ENCODE peak calls at places on chromosomes 5 and 9, in ten cellular contexts. One of them, this sample, is unnamed.

GRCh38 chr9:36961568-36962360 is 72.3 kb downstream of the PAX5 start:
- DNase-seq in stimulated activated CD4-positive, alpha-beta T cell treated with anti-CD3 and anti-CD28 coated beads, Interleukin-4, amount 100 ng/mL, for 48 hours: no peak
- DNase-seq in IMR-90: no peak
- DNase-seq in RPMI7951: no peak
- DNase-seq in B cell: no peak
- DNase-seq in SW 1271: no peak
- DNase-seq in amygdala: no peak
- DNase-seq in stimulated activated naive CD8-positive, alpha-beta T cell treated with anti-CD3 and anti-CD28 coated beads, Interleukin-15, amount 100 ng/mL, for 72 hours: no peak
- DNase-seq in astrocyte of the cerebellum: no peak
- DNase-seq in GM23248: peak
- DNase-seq in this sample: no peak

GRCh38 chr9:129482521-129483466 is 138.1 kb downstream of the C9orf50 start:
- DNase-seq in stimulated activated CD4-positive, alpha-beta T cell treated with anti-CD3 and anti-CD28 coated beads, Interleukin-4, amount 100 ng/mL, for 48 hours: no peak
- DNase-seq in IMR-90: peak
- DNase-seq in RPMI7951: peak
- DNase-seq in B cell: peak
- DNase-seq in SW 1271: peak
- DNase-seq in amygdala: peak
- DNase-seq in stimulated activated naive CD8-positive, alpha-beta T cell treated with anti-CD3 and anti-CD28 coated beads, Interleukin-15, amount 100 ng/mL, for 72 hours: peak
- DNase-seq in astrocyte of the cerebellum: peak
- DNase-seq in GM23248: peak
- DNase-seq in this sample: peak

GRCh38 chr5:146091881-146092280 is 13.5 kb downstream of the PLAC8L1 start:
- DNase-seq in stimulated activated CD4-positive, alpha-beta T cell treated with anti-CD3 and anti-CD28 coated beads, Interleukin-4, amount 100 ng/mL, for 48 hours: no peak
- DNase-seq in IMR-90: no peak
- DNase-seq in RPMI7951: no peak
- DNase-seq in B cell: no peak
- DNase-seq in SW 1271: no peak
- DNase-seq in amygdala: peak
- DNase-seq in stimulated activated naive CD8-positive, alpha-beta T cell treated with anti-CD3 and anti-CD28 coated beads, Interleukin-15, amount 100 ng/mL, for 72 hours: no peak
- DNase-seq in astrocyte of the cerebellum: no peak
- DNase-seq in GM23248: peak
- DNase-seq in this sample: no peak

GRCh38 chr5:131996210-131997025 is 15.0 kb downstream of the ACSL6 start:
- DNase-seq in stimulated activated CD4-positive, alpha-beta T cell treated with anti-CD3 and anti-CD28 coated beads, Interleukin-4, amount 100 ng/mL, for 48 hours: no peak
- DNase-seq in IMR-90: no peak
- DNase-seq in RPMI7951: no peak
- DNase-seq in B cell: no peak
- DNase-seq in SW 1271: no peak
- DNase-seq in amygdala: no peak
- DNase-seq in stimulated activated naive CD8-positive, alpha-beta T cell treated with anti-CD3 and anti-CD28 coated beads, Interleukin-15, amount 100 ng/mL, for 72 hours: no peak
- DNase-seq in astrocyte of the cerebellum: no peak
- DNase-seq in GM23248: no peak
- DNase-seq in this sample: no peak

GRCh38 chr5:166562246-166562645 is 1729.2 kb upstream of the WWC1 start:
- DNase-seq in stimulated activated CD4-positive, alpha-beta T cell treated with anti-CD3 and anti-CD28 coated beads, Interleukin-4, amount 100 ng/mL, for 48 hours: no peak
- DNase-seq in IMR-90: no peak
- DNase-seq in RPMI7951: no peak
- DNase-seq in B cell: no peak
- DNase-seq in SW 1271: no peak
- DNase-seq in amygdala: no peak
- DNase-seq in stimulated activated naive CD8-positive, alpha-beta T cell treated with anti-CD3 and anti-CD28 coated beads, Interleukin-15, amount 100 ng/mL, for 72 hours: no peak
- DNase-seq in astrocyte of the cerebellum: no peak
- DNase-seq in GM23248: no peak
- DNase-seq in this sample: no peak

GRCh38 chr9:124218438-124219289 is 39.1 kb upstream of the NEK6 start:
- DNase-seq in stimulated activated CD4-positive, alpha-beta T cell treated with anti-CD3 and anti-CD28 coated beads, Interleukin-4, amount 100 ng/mL, for 48 hours: peak
- DNase-seq in IMR-90: peak
- DNase-seq in RPMI7951: peak
- DNase-seq in B cell: peak
- DNase-seq in SW 1271: peak
- DNase-seq in amygdala: peak
- DNase-seq in stimulated activated naive CD8-positive, alpha-beta T cell treated with anti-CD3 and anti-CD28 coated beads, Interleukin-15, amount 100 ng/mL, for 72 hours: peak
- DNase-seq in astrocyte of the cerebellum: no peak
- DNase-seq in GM23248: peak
- DNase-seq in this sample: no peak

GRCh38 chr5:997001-997474 is 11.6 kb upstream of the NKD2 start:
- DNase-seq in stimulated activated CD4-positive, alpha-beta T cell treated with anti-CD3 and anti-CD28 coated beads, Interleukin-4, amount 100 ng/mL, for 48 hours: peak
- DNase-seq in IMR-90: no peak
- DNase-seq in RPMI7951: peak
- DNase-seq in B cell: no peak
- DNase-seq in SW 1271: no peak
- DNase-seq in amygdala: no peak
- DNase-seq in stimulated activated naive CD8-positive, alpha-beta T cell treated with anti-CD3 and anti-CD28 coated beads, Interleukin-15, amount 100 ng/mL, for 72 hours: no peak
- DNase-seq in astrocyte of the cerebellum: no peak
- DNase-seq in GM23248: peak
- DNase-seq in this sample: peak

GRCh38 chr9:33320568-33321261 is 30.4 kb downstream of the NFX1 start:
- DNase-seq in stimulated activated CD4-positive, alpha-beta T cell treated with anti-CD3 and anti-CD28 coated beads, Interleukin-4, amount 100 ng/mL, for 48 hours: no peak
- DNase-seq in IMR-90: peak
- DNase-seq in RPMI7951: peak
- DNase-seq in B cell: no peak
- DNase-seq in SW 1271: peak
- DNase-seq in amygdala: no peak
- DNase-seq in stimulated activated naive CD8-positive, alpha-beta T cell treated with anti-CD3 and anti-CD28 coated beads, Interleukin-15, amount 100 ng/mL, for 72 hours: no peak
- DNase-seq in astrocyte of the cerebellum: peak
- DNase-seq in GM23248: peak
- DNase-seq in this sample: no peak

GRCh38 chr9:136339173-136339957 is 12.0 kb downstream of the GPSM1 start:
- DNase-seq in stimulated activated CD4-positive, alpha-beta T cell treated with anti-CD3 and anti-CD28 coated beads, Interleukin-4, amount 100 ng/mL, for 48 hours: no peak
- DNase-seq in IMR-90: peak
- DNase-seq in RPMI7951: peak
- DNase-seq in B cell: peak
- DNase-seq in SW 1271: peak
- DNase-seq in amygdala: no peak
- DNase-seq in stimulated activated naive CD8-positive, alpha-beta T cell treated with anti-CD3 and anti-CD28 coated beads, Interleukin-15, amount 100 ng/mL, for 72 hours: no peak
- DNase-seq in astrocyte of the cerebellum: peak
- DNase-seq in GM23248: peak
- DNase-seq in this sample: peak

GRCh38 chr9:84397822-84398221 is 57.3 kb upstream of the SLC28A3 start:
- DNase-seq in stimulated activated CD4-positive, alpha-beta T cell treated with anti-CD3 and anti-CD28 coated beads, Interleukin-4, amount 100 ng/mL, for 48 hours: no peak
- DNase-seq in IMR-90: peak
- DNase-seq in RPMI7951: peak
- DNase-seq in B cell: no peak
- DNase-seq in SW 1271: no peak
- DNase-seq in amygdala: no peak
- DNase-seq in stimulated activated naive CD8-positive, alpha-beta T cell treated with anti-CD3 and anti-CD28 coated beads, Interleukin-15, amount 100 ng/mL, for 72 hours: no peak
- DNase-seq in astrocyte of the cerebellum: peak
- DNase-seq in GM23248: peak
- DNase-seq in this sample: no peak

GRCh38 chr5:178442361-178443256 is 147.6 kb downstream of the COL23A1 start:
- DNase-seq in stimulated activated CD4-positive, alpha-beta T cell treated with anti-CD3 and anti-CD28 coated beads, Interleukin-4, amount 100 ng/mL, for 48 hours: no peak
- DNase-seq in IMR-90: no peak
- DNase-seq in RPMI7951: no peak
- DNase-seq in B cell: no peak
- DNase-seq in SW 1271: no peak
- DNase-seq in amygdala: no peak
- DNase-seq in stimulated activated naive CD8-positive, alpha-beta T cell treated with anti-CD3 and anti-CD28 coated beads, Interleukin-15, amount 100 ng/mL, for 72 hours: no peak
- DNase-seq in astrocyte of the cerebellum: no peak
- DNase-seq in GM23248: no peak
- DNase-seq in this sample: no peak

GRCh38 chr9:37617837-37618236 is 25.4 kb upstream of the TOMM5 start:
- DNase-seq in stimulated activated CD4-positive, alpha-beta T cell treated with anti-CD3 and anti-CD28 coated beads, Interleukin-4, amount 100 ng/mL, for 48 hours: no peak
- DNase-seq in IMR-90: peak
- DNase-seq in RPMI7951: no peak
- DNase-seq in B cell: no peak
- DNase-seq in SW 1271: no peak
- DNase-seq in amygdala: no peak
- DNase-seq in stimulated activated naive CD8-positive, alpha-beta T cell treated with anti-CD3 and anti-CD28 coated beads, Interleukin-15, amount 100 ng/mL, for 72 hours: no peak
- DNase-seq in astrocyte of the cerebellum: no peak
- DNase-seq in GM23248: peak
- DNase-seq in this sample: no peak

GRCh38 chr9:77712533-77713130 is 64.5 kb upstream of the GNA14 start:
- DNase-seq in stimulated activated CD4-positive, alpha-beta T cell treated with anti-CD3 and anti-CD28 coated beads, Interleukin-4, amount 100 ng/mL, for 48 hours: no peak
- DNase-seq in IMR-90: peak
- DNase-seq in RPMI7951: peak
- DNase-seq in B cell: no peak
- DNase-seq in SW 1271: peak
- DNase-seq in amygdala: no peak
- DNase-seq in stimulated activated naive CD8-positive, alpha-beta T cell treated with anti-CD3 and anti-CD28 coated beads, Interleukin-15, amount 100 ng/mL, for 72 hours: no peak
- DNase-seq in astrocyte of the cerebellum: peak
- DNase-seq in GM23248: peak
- DNase-seq in this sample: no peak

GRCh38 chr9:22342489-22343217 is 104.0 kb upstream of the DMRTA1 start:
- DNase-seq in stimulated activated CD4-positive, alpha-beta T cell treated with anti-CD3 and anti-CD28 coated beads, Interleukin-4, amount 100 ng/mL, for 48 hours: no peak
- DNase-seq in IMR-90: peak
- DNase-seq in RPMI7951: peak
- DNase-seq in B cell: no peak
- DNase-seq in SW 1271: no peak
- DNase-seq in amygdala: no peak
- DNase-seq in stimulated activated naive CD8-positive, alpha-beta T cell treated with anti-CD3 and anti-CD28 coated beads, Interleukin-15, amount 100 ng/mL, for 72 hours: no peak
- DNase-seq in astrocyte of the cerebellum: peak
- DNase-seq in GM23248: peak
- DNase-seq in this sample: no peak

GRCh38 chr5:78591227-78591626 is 57.3 kb downstream of the LHFPL2 start:
- DNase-seq in stimulated activated CD4-positive, alpha-beta T cell treated with anti-CD3 and anti-CD28 coated beads, Interleukin-4, amount 100 ng/mL, for 48 hours: no peak
- DNase-seq in IMR-90: peak
- DNase-seq in RPMI7951: peak
- DNase-seq in B cell: no peak
- DNase-seq in SW 1271: no peak
- DNase-seq in amygdala: no peak
- DNase-seq in stimulated activated naive CD8-positive, alpha-beta T cell treated with anti-CD3 and anti-CD28 coated beads, Interleukin-15, amount 100 ng/mL, for 72 hours: no peak
- DNase-seq in astrocyte of the cerebellum: no peak
- DNase-seq in GM23248: peak
- DNase-seq in this sample: no peak

GRCh38 chr9:128705051-128705965 is 3.0 kb downstream of the PKN3 start:
- DNase-seq in stimulated activated CD4-positive, alpha-beta T cell treated with anti-CD3 and anti-CD28 coated beads, Interleukin-4, amount 100 ng/mL, for 48 hours: no peak
- DNase-seq in IMR-90: no peak
- DNase-seq in RPMI7951: no peak
- DNase-seq in B cell: no peak
- DNase-seq in SW 1271: no peak
- DNase-seq in amygdala: no peak
- DNase-seq in stimulated activated naive CD8-positive, alpha-beta T cell treated with anti-CD3 and anti-CD28 coated beads, Interleukin-15, amount 100 ng/mL, for 72 hours: no peak
- DNase-seq in astrocyte of the cerebellum: no peak
- DNase-seq in GM23248: no peak
- DNase-seq in this sample: no peak

GRCh38 chr5:33046091-33046490 is 335.0 kb downstream of the NPR3 start:
- DNase-seq in stimulated activated CD4-positive, alpha-beta T cell treated with anti-CD3 and anti-CD28 coated beads, Interleukin-4, amount 100 ng/mL, for 48 hours: no peak
- DNase-seq in IMR-90: no peak
- DNase-seq in RPMI7951: peak
- DNase-seq in B cell: no peak
- DNase-seq in SW 1271: no peak
- DNase-seq in amygdala: no peak
- DNase-seq in stimulated activated naive CD8-positive, alpha-beta T cell treated with anti-CD3 and anti-CD28 coated beads, Interleukin-15, amount 100 ng/mL, for 72 hours: no peak
- DNase-seq in astrocyte of the cerebellum: no peak
- DNase-seq in GM23248: peak
- DNase-seq in this sample: no peak

GRCh38 chr5:54516051-54516645 is 1.4 kb upstream of the SNX18 start:
- DNase-seq in stimulated activated CD4-positive, alpha-beta T cell treated with anti-CD3 and anti-CD28 coated beads, Interleukin-4, amount 100 ng/mL, for 48 hours: no peak
- DNase-seq in IMR-90: peak
- DNase-seq in RPMI7951: no peak
- DNase-seq in B cell: no peak
- DNase-seq in SW 1271: no peak
- DNase-seq in amygdala: no peak
- DNase-seq in stimulated activated naive CD8-positive, alpha-beta T cell treated with anti-CD3 and anti-CD28 coated beads, Interleukin-15, amount 100 ng/mL, for 72 hours: no peak
- DNase-seq in astrocyte of the cerebellum: peak
- DNase-seq in GM23248: peak
- DNase-seq in this sample: no peak

GRCh38 chr9:105693435-105694275 is 686 bp upstream of the TMEM38B start:
- DNase-seq in stimulated activated CD4-positive, alpha-beta T cell treated with anti-CD3 and anti-CD28 coated beads, Interleukin-4, amount 100 ng/mL, for 48 hours: no peak
- DNase-seq in IMR-90: peak
- DNase-seq in RPMI7951: no peak
- DNase-seq in B cell: peak
- DNase-seq in SW 1271: no peak
- DNase-seq in amygdala: no peak
- DNase-seq in stimulated activated naive CD8-positive, alpha-beta T cell treated with anti-CD3 and anti-CD28 coated beads, Interleukin-15, amount 100 ng/mL, for 72 hours: peak
- DNase-seq in astrocyte of the cerebellum: no peak
- DNase-seq in GM23248: peak
- DNase-seq in this sample: no peak

GRCh38 chr9:98607152-98607551 is 101.6 kb downstream of the GABBR2 start:
- DNase-seq in stimulated activated CD4-positive, alpha-beta T cell treated with anti-CD3 and anti-CD28 coated beads, Interleukin-4, amount 100 ng/mL, for 48 hours: no peak
- DNase-seq in IMR-90: peak
- DNase-seq in RPMI7951: no peak
- DNase-seq in B cell: no peak
- DNase-seq in SW 1271: no peak
- DNase-seq in amygdala: no peak
- DNase-seq in stimulated activated naive CD8-positive, alpha-beta T cell treated with anti-CD3 and anti-CD28 coated beads, Interleukin-15, amount 100 ng/mL, for 72 hours: no peak
- DNase-seq in astrocyte of the cerebellum: no peak
- DNase-seq in GM23248: peak
- DNase-seq in this sample: no peak

This sample was measured in left ventricle myocardium inferior.